ENCODE peak calls at places on chromosomes 1 and 21, in six cellular contexts. M is adrenal gland, E is HCT116, P is esophagus muscularis mucosa, Z is K562, B is breast epithelium. V is an unnamed sample. For H3K36me3, the result is how much of the 10 kb centered on the place peaks cover.

GRCh38 chr21:36704281-36704957 is 5.5 kb downstream of the SIM2 start:
- DNase-seq in E (no peak), M (no peak), Z (no peak), B (no peak), P (no peak), V (no peak)

GRCh38 chr21:27450216-27450615 is 483.3 kb upstream of the ADAMTS5 start:
- DNase-seq in P (no peak), Z (no peak), M (no peak), E (no peak), B (no peak), V (no peak)

GRCh38 chr1:97091679-97092078 is 370.1 kb downstream of the PTBP2 start:
- DNase-seq in B (no peak), E (no peak), Z (no peak), M (no peak), P (no peak), V (no peak)

GRCh38 chr1:53608676-53609075 is 130.3 kb downstream of the GLIS1 start:
- DNase-seq in B (no peak), Z (no peak), M (no peak), E (no peak), P (no peak), V (no peak)

GRCh38 chr1:109760581-109761226 is 3.0 kb downstream of the EPS8L3 start:
- DNase-seq in E (no peak), M (no peak), B (no peak), Z (no peak), P (no peak), V (peak)

GRCh38 chr1:76868916-76869315 is 1.6 kb downstream of the ST6GALNAC5 start:
- DNase-seq in P (no peak), Z (no peak), B (no peak), M (peak), E (no peak), V (peak)

GRCh38 chr1:230261918-230262650 is 164.0 kb downstream of the PGBD5 start:
- DNase-seq in M (no peak), B (peak), P (no peak), E (no peak), Z (no peak), V (peak)

GRCh38 chr1:30521261-30521865 is 202.0 kb downstream of the MATN1 start:
- DNase-seq in E (no peak), M (no peak), Z (no peak), P (no peak), B (no peak), V (no peak)

GRCh38 chr1:170326221-170326620 is 180.5 kb downstream of the NTMT2 start:
- DNase-seq in Z (no peak), M (no peak), P (no peak), B (no peak), E (no peak), V (no peak)

GRCh38 chr1:202143011-202143767 is 1.3 kb downstream of the ARL8A start:
- DNase-seq in Z (no peak), E (no peak), B (no peak), M (peak), P (no peak), V (no peak)

GRCh38 chr21:33023574-33024277 is 2.0 kb upstream of the OLIG2 start:
- DNase-seq in E (no peak), M (no peak), Z (no peak), P (no peak), B (no peak), V (no peak)

GRCh38 chr21:17775431-17776126 is 43.6 kb downstream of the C21orf91 start:
- DNase-seq in B (no peak), E (no peak), M (no peak), Z (no peak), P (no peak), V (no peak)

GRCh38 chr21:42523941-42524340 is 10.3 kb downstream of the SLC37A1 start:
- DNase-seq in M (no peak), B (no peak), E (no peak), P (no peak), Z (no peak), V (no peak)

GRCh38 chr1:226674892-226675719 is 64.0 kb downstream of the ITPKB start:
- DNase-seq in M (peak), E (no peak), Z (no peak), B (no peak), P (no peak), V (peak)

GRCh38 chr1:5920201-5920600 is 72.0 kb downstream of the NPHP4 start:
- DNase-seq in E (no peak), Z (no peak), M (peak), P (no peak), B (no peak), V (no peak)

GRCh38 chr1:101915597-101915996 is 81.1 kb downstream of the OLFM3 start:
- DNase-seq in P (no peak), Z (no peak), M (no peak), B (no peak), E (no peak), V (no peak)

GRCh38 chr1:59453297-59453970 is 156.5 kb downstream of the FGGY start:
- DNase-seq in M (no peak), E (no peak), B (no peak), P (no peak), Z (no peak), V (no peak)

DNA sequence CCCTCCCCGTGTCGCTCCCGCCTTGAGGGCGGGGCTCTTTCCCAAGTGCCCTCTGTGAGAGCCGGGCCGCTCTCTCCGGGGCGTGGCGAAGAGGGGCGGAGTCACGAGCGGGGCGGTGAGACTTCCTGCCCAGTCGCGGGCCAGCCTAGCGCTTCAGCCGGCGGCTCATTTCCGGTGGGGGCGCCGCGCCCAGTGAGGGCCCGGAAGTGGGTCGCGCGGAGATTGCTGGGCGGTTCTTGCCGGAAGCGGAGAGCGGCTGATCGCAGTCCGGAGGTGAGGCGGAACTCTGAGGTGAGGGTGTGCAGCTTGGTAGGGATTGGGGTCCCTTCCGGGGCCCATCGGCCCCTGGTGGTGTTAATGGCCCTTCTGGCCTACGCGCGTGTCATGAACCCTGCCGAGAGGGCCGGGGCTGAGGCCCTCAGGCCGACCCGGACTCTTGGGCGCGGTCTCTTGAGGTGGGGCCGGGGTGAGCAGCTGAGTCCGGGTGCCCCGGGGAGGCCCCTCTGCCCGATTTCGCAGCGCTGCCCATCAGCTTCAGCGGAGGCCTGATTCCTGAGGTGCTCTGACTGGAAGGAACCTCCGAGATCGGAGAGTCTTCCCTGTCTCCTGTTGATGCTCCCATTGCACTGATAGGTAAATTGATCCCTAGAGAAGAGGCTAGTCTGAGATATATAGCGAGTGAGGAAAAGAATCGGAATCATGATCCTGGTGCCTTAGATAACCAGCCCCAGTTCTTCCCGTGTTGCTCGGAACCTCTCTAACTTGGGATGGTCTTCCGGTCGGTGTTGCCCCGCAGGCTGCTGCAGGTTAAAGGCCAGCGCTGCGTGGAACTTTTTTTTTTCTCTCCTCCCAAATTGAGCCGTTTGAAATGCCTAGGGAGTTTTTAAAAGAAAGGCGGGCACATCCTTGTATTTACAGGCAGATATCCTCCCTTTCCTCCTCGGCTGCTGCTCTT is at the start of gene CAP1:
- DNase-seq in B (peak), M (peak), E (peak), Z (peak), P (peak), V (peak)
- TF ChIP-seq POLR2A in B (no peak), M (no peak), E (peak), Z (no peak), P (peak), V (no peak)

DNA sequence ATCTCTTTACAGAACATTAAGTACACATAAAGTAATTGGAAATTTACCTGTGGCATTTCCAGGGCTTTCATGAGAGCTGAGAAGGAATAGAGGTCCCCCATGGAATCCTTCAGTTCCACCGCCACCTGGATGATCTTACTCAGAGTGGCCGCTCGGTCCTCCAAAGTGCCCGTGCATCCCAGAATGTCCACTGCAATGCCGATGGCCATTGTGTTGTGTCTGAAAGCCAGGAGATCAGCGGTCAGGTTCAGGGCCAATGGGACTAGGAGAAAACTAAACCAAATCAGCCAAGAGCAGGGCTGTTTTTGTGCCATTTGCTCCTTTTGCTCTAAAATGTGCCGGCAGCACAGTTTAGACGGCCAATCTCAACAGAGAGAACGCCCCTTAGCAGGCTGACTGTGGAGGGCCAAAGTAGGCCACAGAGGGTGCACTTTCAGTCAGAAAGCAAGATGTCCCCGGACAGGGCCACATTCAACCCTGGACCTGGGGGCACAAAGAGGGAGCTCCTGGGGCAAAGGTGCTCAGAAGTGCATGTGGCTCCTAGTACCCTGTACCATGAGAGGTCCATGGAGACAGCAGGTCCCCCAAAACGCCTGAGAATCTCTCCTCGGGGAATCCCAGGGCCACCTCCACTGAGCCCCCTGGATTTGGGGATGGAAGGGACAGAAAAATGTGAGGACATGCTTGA is 109.9 kb downstream of the BCAR3 start:
- DNase-seq in B (no peak), Z (no peak), P (peak), M (no peak), E (no peak), V (no peak)
- H3K36me3 ChIP-seq in B (under half), Z (under half), P (under half), M (under half), E (under half), V (under half)

DNA sequence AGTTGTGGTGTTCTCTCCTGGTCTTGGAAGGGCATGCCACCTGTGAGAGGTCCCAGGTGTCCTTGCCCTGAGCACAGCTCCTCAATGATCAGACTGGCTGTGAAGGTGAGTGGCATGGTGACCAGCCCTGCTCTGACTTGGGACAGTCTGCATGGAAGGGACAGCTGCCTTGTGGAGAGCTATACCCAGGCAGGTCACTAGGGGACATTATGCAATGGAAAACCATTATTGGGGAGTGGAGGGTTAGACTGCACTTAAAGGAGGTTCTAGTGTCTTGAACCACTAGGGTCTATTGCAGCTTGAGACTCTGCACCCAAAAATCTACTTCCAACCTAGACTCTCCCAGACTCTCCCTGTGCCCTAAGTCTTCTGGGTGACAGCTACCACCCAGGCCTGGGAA is 24.8 kb downstream of the FAM78B start:
- DNase-seq in Z (no peak), M (no peak), P (no peak), B (no peak), E (no peak), V (no peak)
- TF ChIP-seq CTCF in Z (no peak), M (no peak), P (no peak), B (no peak), E (peak), V (no peak)

GRCh38 chr21:14480601-14481000 is 65.5 kb downstream of the SAMSN1 start:
- DNase-seq in B (no peak), Z (no peak), M (no peak), E (no peak), P (no peak), V (no peak)
- TF ChIP-seq POLR2A in B (no peak), Z (no peak), M (no peak), E (no peak), P (no peak), V (no peak)

GRCh38 chr1:246579818-246580217 is 13.6 kb downstream of the CNST start:
- DNase-seq in B (no peak), M (no peak), E (no peak), Z (no peak), P (no peak), V (no peak)

GRCh38 chr1:246576709-246577032 is 10.4 kb downstream of the CNST start:
- DNase-seq in M (no peak), E (no peak), B (no peak), P (no peak), Z (no peak), V (no peak)

GRCh38 chr1:246577082-246577719 is 10.9 kb downstream of the CNST start:
- DNase-seq in P (no peak), E (no peak), B (no peak), Z (no peak), M (no peak), V (no peak)

GRCh38 chr1:246580497-246581047 is 14.3 kb downstream of the CNST start:
- DNase-seq in P (no peak), B (no peak), E (no peak), M (no peak), Z (no peak), V (no peak)

DNA sequence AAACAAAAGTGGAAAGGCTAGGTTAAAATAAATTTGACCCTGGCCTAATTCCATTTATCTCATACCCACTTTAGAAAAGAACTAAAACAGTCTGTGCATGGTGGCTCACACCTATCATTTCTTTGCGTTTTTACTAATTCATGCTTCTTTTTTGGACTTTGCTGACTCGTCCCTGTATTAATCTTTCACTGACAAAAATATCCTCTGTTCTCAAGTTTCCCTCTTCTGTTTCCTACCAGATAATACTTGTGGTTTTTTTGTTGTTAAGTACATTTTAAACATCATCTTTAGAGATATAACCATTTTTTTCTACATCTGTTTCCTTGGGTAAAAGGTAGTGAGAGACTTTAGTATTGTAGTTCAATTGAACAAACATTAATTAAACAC is 11.5 kb downstream of the CNST start:
- DNase-seq in Z (no peak), B (no peak), M (no peak), E (no peak), P (no peak), V (no peak)
- H3K36me3 ChIP-seq in Z (under half), B (under half), M (under half), E (under half), P (under half), V (under half)

GRCh38 chr1:220046052-220046930 is at the start of gene EPRS1:
- DNase-seq in E (peak), Z (peak), M (peak), P (peak), B (peak), V (peak)
- TF ChIP-seq CTCF in E (peak), Z (peak), M (peak), P (peak), B (peak), V (peak)

DNA sequence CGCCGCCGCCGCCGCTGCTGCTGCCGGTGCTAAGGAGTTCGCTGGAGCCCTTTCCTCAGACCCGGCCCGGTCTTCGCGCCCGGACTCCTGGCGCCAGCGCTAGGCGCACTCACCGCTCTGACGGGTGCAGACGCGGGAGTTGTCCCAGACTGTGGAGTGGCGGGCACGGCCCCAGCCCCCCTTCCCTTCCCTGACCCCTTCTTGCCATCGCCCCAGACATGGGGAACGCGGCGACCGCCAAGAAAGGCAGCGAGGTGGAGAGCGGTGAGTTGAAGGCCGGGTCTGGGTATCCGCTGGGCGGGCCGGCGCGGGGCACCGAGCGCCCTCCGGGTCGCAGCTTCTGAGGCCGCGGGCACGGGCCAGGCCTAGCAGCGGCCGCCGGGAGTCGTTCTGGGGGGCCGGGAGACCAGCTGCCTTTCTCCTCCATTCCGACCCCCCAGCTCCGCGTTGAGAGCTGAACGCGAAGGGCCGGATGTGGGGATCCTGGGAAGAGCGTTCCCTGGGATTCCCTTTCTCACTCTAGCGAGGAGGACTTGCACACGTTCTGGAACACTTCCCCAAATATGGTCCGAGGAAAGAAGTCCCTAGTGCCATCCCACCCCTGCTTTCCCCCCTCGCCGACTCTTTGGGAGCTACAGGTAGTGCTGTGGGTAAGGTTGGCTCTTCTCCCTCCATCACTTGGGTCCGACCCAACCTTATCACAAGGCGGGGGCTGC is 65.8 kb upstream of the PRKACB start:
- DNase-seq in M (peak), Z (peak), P (no peak), B (peak), E (no peak), V (peak)
- TF ChIP-seq POLR2A in M (no peak), Z (no peak), P (no peak), B (no peak), E (no peak), V (no peak)

DNA sequence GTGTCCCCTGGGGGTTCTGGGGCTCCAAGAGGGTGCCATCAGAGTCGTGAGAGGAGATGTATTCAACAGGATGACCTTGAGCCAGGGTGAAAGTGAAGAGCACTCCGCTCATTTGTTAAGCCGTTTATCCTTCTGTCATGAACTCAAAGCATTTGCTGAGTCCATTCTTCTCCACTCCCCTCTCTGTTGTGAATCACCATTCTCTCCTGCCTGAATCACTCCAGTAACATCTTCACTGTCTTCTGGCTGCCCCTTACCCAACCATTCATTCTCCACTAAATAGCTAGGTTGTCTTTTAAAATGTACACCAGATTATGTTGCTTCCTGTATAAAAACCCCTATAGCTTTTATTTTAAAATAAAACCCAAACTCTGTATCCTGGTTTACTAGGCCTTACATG is 102.2 kb downstream of the RGL1 start:
- DNase-seq in E (no peak), P (no peak), B (no peak), Z (no peak), M (no peak), V (no peak)
- H3K36me3 ChIP-seq in E (under half), P (under half), B (under half), Z (under half), M (under half), V (under half)

DNA sequence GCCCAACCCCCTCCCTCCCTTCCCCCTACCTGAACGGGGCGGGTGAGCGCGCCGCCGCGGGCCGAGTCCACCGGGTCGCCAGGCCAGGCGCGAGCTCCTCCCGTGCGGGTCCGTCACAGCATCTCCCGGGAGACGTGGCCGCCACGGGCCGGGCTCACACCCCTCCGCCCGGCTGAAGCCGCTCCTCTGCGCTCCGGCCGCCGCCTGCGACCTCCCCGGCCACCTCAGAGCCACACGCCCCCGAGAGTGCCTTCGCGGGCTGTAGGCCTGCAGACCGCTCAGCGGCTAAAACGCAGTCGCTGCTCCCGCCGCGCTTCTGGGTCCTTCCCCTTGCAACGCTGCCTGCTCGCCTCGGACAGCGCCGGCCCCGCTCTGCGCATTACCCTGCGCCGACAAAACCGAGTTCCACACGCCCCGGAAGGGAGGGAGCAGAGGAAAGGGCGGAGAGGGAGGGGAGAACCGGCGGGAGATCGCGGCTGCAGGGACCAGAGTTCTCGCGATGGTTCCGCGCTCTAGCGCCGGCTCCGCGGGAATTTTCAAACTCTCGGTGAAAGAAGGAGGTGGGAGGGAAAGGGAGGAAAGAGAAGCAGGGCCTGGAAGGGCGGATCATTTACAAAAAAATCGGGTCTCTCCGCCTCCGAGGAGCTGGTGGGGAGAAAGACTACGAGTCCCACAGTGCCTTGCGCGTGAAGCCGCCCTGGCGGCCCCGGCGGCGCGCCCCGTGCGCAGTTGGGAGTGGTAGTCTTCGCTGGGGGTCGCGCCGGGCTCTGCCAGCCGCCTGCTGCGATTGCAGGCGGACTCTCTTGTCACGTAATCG is at the start of gene AHCTF1:
- DNase-seq in B (peak), E (peak), M (peak), Z (peak), P (peak), V (peak)
- TF ChIP-seq CTCF in B (no peak), E (no peak), M (peak), Z (no peak), P (no peak), V (no peak)

GRCh38 chr1:54794401-54795099 is 6.6 kb downstream of the TTC22 start:
- DNase-seq in M (no peak), P (no peak), Z (no peak), B (no peak), E (no peak), V (no peak)
- TF ChIP-seq POLR2A in M (no peak), P (no peak), Z (no peak), B (no peak), E (no peak), V (no peak)

V was measured in body of pancreas.